ENCODE peak calls at places on chromosomes 4 and X, in six cellular contexts. One of them, this sample, is unnamed.

GRCh38 chr4:152723236-152723635 is 43.4 kb upstream of the TMEM154 start:
- DNase-seq in glutamatergic neuron: no peak
- DNase-seq in upper lobe of right lung: no peak
- DNase-seq in tibial artery: no peak
- DNase-seq in cardiac muscle cell: no peak
- DNase-seq in astrocyte of the spinal cord: no peak
- DNase-seq in this sample: no peak

GRCh38 chrX:133958997-133959688 is 26.3 kb downstream of the GPC3 start:
- DNase-seq in glutamatergic neuron: no peak
- DNase-seq in upper lobe of right lung: no peak
- DNase-seq in tibial artery: no peak
- DNase-seq in cardiac muscle cell: peak
- DNase-seq in astrocyte of the spinal cord: no peak
- DNase-seq in this sample: no peak

GRCh38 chr4:40969499-40969898 is 219.7 kb downstream of the NSUN7 start:
- DNase-seq in glutamatergic neuron: no peak
- DNase-seq in upper lobe of right lung: no peak
- DNase-seq in tibial artery: no peak
- DNase-seq in cardiac muscle cell: no peak
- DNase-seq in astrocyte of the spinal cord: no peak
- DNase-seq in this sample: no peak

GRCh38 chr4:110296892-110297291 is 98.5 kb upstream of the ELOVL6 start:
- DNase-seq in glutamatergic neuron: no peak
- DNase-seq in upper lobe of right lung: no peak
- DNase-seq in tibial artery: no peak
- DNase-seq in cardiac muscle cell: no peak
- DNase-seq in astrocyte of the spinal cord: no peak
- DNase-seq in this sample: no peak

GRCh38 chr4:159723341-159724048 is 620.6 kb downstream of the RAPGEF2 start:
- DNase-seq in glutamatergic neuron: no peak
- DNase-seq in upper lobe of right lung: no peak
- DNase-seq in tibial artery: no peak
- DNase-seq in cardiac muscle cell: no peak
- DNase-seq in astrocyte of the spinal cord: no peak
- DNase-seq in this sample: no peak

GRCh38 chrX:9573282-9574106 is 108.6 kb downstream of the TBL1X start:
- DNase-seq in glutamatergic neuron: no peak
- DNase-seq in upper lobe of right lung: no peak
- DNase-seq in tibial artery: no peak
- DNase-seq in cardiac muscle cell: no peak
- DNase-seq in astrocyte of the spinal cord: no peak
- DNase-seq in this sample: peak

GRCh38 chrX:12548746-12549145 is 242.5 kb upstream of the PRPS2 start:
- DNase-seq in glutamatergic neuron: no peak
- DNase-seq in upper lobe of right lung: no peak
- DNase-seq in tibial artery: no peak
- DNase-seq in cardiac muscle cell: peak
- DNase-seq in astrocyte of the spinal cord: peak
- DNase-seq in this sample: peak

GRCh38 chr4:167943872-167944505 is 148.3 kb upstream of the ANXA10 start:
- DNase-seq in glutamatergic neuron: no peak
- DNase-seq in upper lobe of right lung: no peak
- DNase-seq in tibial artery: no peak
- DNase-seq in cardiac muscle cell: no peak
- DNase-seq in astrocyte of the spinal cord: no peak
- DNase-seq in this sample: no peak

GRCh38 chrX:150253946-150254615 is 109.0 kb upstream of the MAMLD1 start:
- DNase-seq in glutamatergic neuron: no peak
- DNase-seq in upper lobe of right lung: no peak
- DNase-seq in tibial artery: no peak
- DNase-seq in cardiac muscle cell: peak
- DNase-seq in astrocyte of the spinal cord: peak
- DNase-seq in this sample: no peak

GRCh38 chr4:159145318-159146006 is 42.6 kb downstream of the RAPGEF2 start:
- DNase-seq in glutamatergic neuron: no peak
- DNase-seq in upper lobe of right lung: no peak
- DNase-seq in tibial artery: no peak
- DNase-seq in cardiac muscle cell: no peak
- DNase-seq in astrocyte of the spinal cord: no peak
- DNase-seq in this sample: no peak

GRCh38 chr4:112076919-112077608 is 68.2 kb upstream of the FAM241A start:
- DNase-seq in glutamatergic neuron: no peak
- DNase-seq in upper lobe of right lung: no peak
- DNase-seq in tibial artery: no peak
- DNase-seq in cardiac muscle cell: no peak
- DNase-seq in astrocyte of the spinal cord: no peak
- DNase-seq in this sample: no peak

GRCh38 chr4:98528882-98529281 is 129.5 kb downstream of the TSPAN5 start:
- DNase-seq in glutamatergic neuron: no peak
- DNase-seq in upper lobe of right lung: no peak
- DNase-seq in tibial artery: no peak
- DNase-seq in cardiac muscle cell: no peak
- DNase-seq in astrocyte of the spinal cord: no peak
- DNase-seq in this sample: no peak

GRCh38 chr4:127045872-127046271 is 586.9 kb upstream of the INTU start:
- DNase-seq in glutamatergic neuron: no peak
- DNase-seq in upper lobe of right lung: no peak
- DNase-seq in tibial artery: no peak
- DNase-seq in cardiac muscle cell: no peak
- DNase-seq in astrocyte of the spinal cord: no peak
- DNase-seq in this sample: peak

GRCh38 chr4:13325744-13326143 is 158.4 kb downstream of the RAB28 start:
- DNase-seq in glutamatergic neuron: no peak
- DNase-seq in upper lobe of right lung: no peak
- DNase-seq in tibial artery: no peak
- DNase-seq in cardiac muscle cell: no peak
- DNase-seq in astrocyte of the spinal cord: no peak
- DNase-seq in this sample: peak

GRCh38 chrX:20311505-20311904 is 44.8 kb upstream of the RPS6KA3 start:
- DNase-seq in glutamatergic neuron: no peak
- DNase-seq in upper lobe of right lung: no peak
- DNase-seq in tibial artery: no peak
- DNase-seq in cardiac muscle cell: no peak
- DNase-seq in astrocyte of the spinal cord: no peak
- DNase-seq in this sample: no peak

GRCh38 chrX:152817082-152817744 is 13.3 kb downstream of the CETN2 start:
- DNase-seq in glutamatergic neuron: peak
- DNase-seq in upper lobe of right lung: no peak
- DNase-seq in tibial artery: no peak
- DNase-seq in cardiac muscle cell: peak
- DNase-seq in astrocyte of the spinal cord: peak
- DNase-seq in this sample: peak

GRCh38 chr4:177907736-177908424 is 465.6 kb upstream of the AGA start:
- DNase-seq in glutamatergic neuron: no peak
- DNase-seq in upper lobe of right lung: no peak
- DNase-seq in tibial artery: no peak
- DNase-seq in cardiac muscle cell: no peak
- DNase-seq in astrocyte of the spinal cord: no peak
- DNase-seq in this sample: peak

GRCh38 chr4:183429489-183429888 is 14.9 kb upstream of the CDKN2AIP start:
- DNase-seq in glutamatergic neuron: no peak
- DNase-seq in upper lobe of right lung: no peak
- DNase-seq in tibial artery: no peak
- DNase-seq in cardiac muscle cell: no peak
- DNase-seq in astrocyte of the spinal cord: no peak
- DNase-seq in this sample: no peak

GRCh38 chr4:71270901-71271300 is 67.9 kb upstream of the SLC4A4 start:
- DNase-seq in glutamatergic neuron: peak
- DNase-seq in upper lobe of right lung: no peak
- DNase-seq in tibial artery: no peak
- DNase-seq in cardiac muscle cell: peak
- DNase-seq in astrocyte of the spinal cord: peak
- DNase-seq in this sample: peak

GRCh38 chr4:105979506-105979905 is 84.2 kb downstream of the NPNT start:
- DNase-seq in glutamatergic neuron: no peak
- DNase-seq in upper lobe of right lung: no peak
- DNase-seq in tibial artery: no peak
- DNase-seq in cardiac muscle cell: no peak
- DNase-seq in astrocyte of the spinal cord: no peak
- DNase-seq in this sample: no peak

GRCh38 chrX:40245411-40246140 is 147.8 kb upstream of the BCOR start:
- DNase-seq in glutamatergic neuron: no peak
- DNase-seq in upper lobe of right lung: peak
- DNase-seq in tibial artery: no peak
- DNase-seq in cardiac muscle cell: peak
- DNase-seq in astrocyte of the spinal cord: peak
- DNase-seq in this sample: no peak

GRCh38 chr4:100786481-100786880 is 268.7 kb upstream of the EMCN start:
- DNase-seq in glutamatergic neuron: no peak
- DNase-seq in upper lobe of right lung: no peak
- DNase-seq in tibial artery: no peak
- DNase-seq in cardiac muscle cell: no peak
- DNase-seq in astrocyte of the spinal cord: no peak
- DNase-seq in this sample: no peak

GRCh38 chr4:139816856-139817255 is 151.2 kb downstream of the MGST2 start:
- DNase-seq in glutamatergic neuron: no peak
- DNase-seq in upper lobe of right lung: no peak
- DNase-seq in tibial artery: no peak
- DNase-seq in cardiac muscle cell: no peak
- DNase-seq in astrocyte of the spinal cord: no peak
- DNase-seq in this sample: no peak

GRCh38 chrX:41518841-41519220 is 71.7 kb downstream of the NYX start:
- DNase-seq in glutamatergic neuron: no peak
- DNase-seq in upper lobe of right lung: no peak
- DNase-seq in tibial artery: no peak
- DNase-seq in cardiac muscle cell: no peak
- DNase-seq in astrocyte of the spinal cord: peak
- DNase-seq in this sample: no peak

GRCh38 chr4:41074227-41074626 is 140.1 kb downstream of the APBB2 start:
- DNase-seq in glutamatergic neuron: no peak
- DNase-seq in upper lobe of right lung: no peak
- DNase-seq in tibial artery: no peak
- DNase-seq in cardiac muscle cell: no peak
- DNase-seq in astrocyte of the spinal cord: no peak
- DNase-seq in this sample: no peak

GRCh38 chrX:107135076-107135964 is 16.7 kb upstream of the RBM41 start:
- DNase-seq in glutamatergic neuron: no peak
- DNase-seq in upper lobe of right lung: no peak
- DNase-seq in tibial artery: no peak
- DNase-seq in cardiac muscle cell: peak
- DNase-seq in astrocyte of the spinal cord: peak
- DNase-seq in this sample: no peak

DNA sequence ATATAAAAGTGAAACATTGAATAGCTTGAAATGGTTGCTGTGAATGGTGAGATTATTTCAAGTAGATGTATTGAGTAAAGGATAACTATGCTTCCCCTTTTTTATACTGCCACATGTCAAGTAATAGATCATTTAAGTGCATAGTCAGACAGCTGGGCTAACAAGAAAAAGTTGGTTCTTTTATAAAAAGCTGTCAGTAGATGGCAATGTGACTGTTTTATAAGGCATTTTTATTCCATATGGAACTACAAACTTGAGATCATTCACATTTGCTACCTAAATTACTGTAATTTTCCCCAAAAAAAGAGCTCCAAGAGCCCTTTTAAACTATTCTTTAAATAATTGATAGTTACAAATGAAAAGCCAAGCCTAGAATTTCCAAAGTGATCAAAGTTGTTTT is 831.0 kb downstream of the C4orf33 start:
- DNase-seq in glutamatergic neuron: no peak
- DNase-seq in upper lobe of right lung: no peak
- DNase-seq in tibial artery: no peak
- DNase-seq in cardiac muscle cell: no peak
- DNase-seq in astrocyte of the spinal cord: no peak
- DNase-seq in this sample: peak
- TF ChIP-seq CTCF in glutamatergic neuron: no peak
- TF ChIP-seq CTCF in upper lobe of right lung: no peak
- TF ChIP-seq CTCF in tibial artery: no peak
- TF ChIP-seq CTCF in cardiac muscle cell: no peak
- TF ChIP-seq CTCF in astrocyte of the spinal cord: no peak
- TF ChIP-seq CTCF in this sample: peak

GRCh38 chr4:25310825-25311210 is 1.8 kb upstream of the ZCCHC4 start:
- DNase-seq in glutamatergic neuron: no peak
- DNase-seq in upper lobe of right lung: no peak
- DNase-seq in tibial artery: no peak
- DNase-seq in cardiac muscle cell: no peak
- DNase-seq in astrocyte of the spinal cord: no peak
- DNase-seq in this sample: no peak
- TF ChIP-seq CTCF in glutamatergic neuron: no peak
- TF ChIP-seq CTCF in upper lobe of right lung: no peak
- TF ChIP-seq CTCF in tibial artery: no peak
- TF ChIP-seq CTCF in cardiac muscle cell: no peak
- TF ChIP-seq CTCF in astrocyte of the spinal cord: no peak
- TF ChIP-seq CTCF in this sample: no peak

GRCh38 chr4:185016101-185016940 is 2.0 kb upstream of the HELT start:
- DNase-seq in glutamatergic neuron: no peak
- DNase-seq in upper lobe of right lung: no peak
- DNase-seq in tibial artery: no peak
- DNase-seq in cardiac muscle cell: no peak
- DNase-seq in astrocyte of the spinal cord: no peak
- DNase-seq in this sample: peak

GRCh38 chr4:185017964-185018772 is at the start of gene HELT:
- DNase-seq in glutamatergic neuron: peak
- DNase-seq in upper lobe of right lung: no peak
- DNase-seq in tibial artery: no peak
- DNase-seq in cardiac muscle cell: no peak
- DNase-seq in astrocyte of the spinal cord: no peak
- DNase-seq in this sample: peak

GRCh38 chr4:185016946-185017797 is 1.1 kb upstream of the HELT start:
- DNase-seq in glutamatergic neuron: no peak
- DNase-seq in upper lobe of right lung: no peak
- DNase-seq in tibial artery: no peak
- DNase-seq in cardiac muscle cell: peak
- DNase-seq in astrocyte of the spinal cord: peak
- DNase-seq in this sample: peak

GRCh38 chr4:185013715-185014114 is 4.6 kb upstream of the HELT start:
- DNase-seq in glutamatergic neuron: no peak
- DNase-seq in upper lobe of right lung: no peak
- DNase-seq in tibial artery: no peak
- DNase-seq in cardiac muscle cell: no peak
- DNase-seq in astrocyte of the spinal cord: no peak
- DNase-seq in this sample: no peak

GRCh38 chr4:185015108-185015507 is 3.2 kb upstream of the HELT start:
- DNase-seq in glutamatergic neuron: no peak
- DNase-seq in upper lobe of right lung: no peak
- DNase-seq in tibial artery: no peak
- DNase-seq in cardiac muscle cell: peak
- DNase-seq in astrocyte of the spinal cord: no peak
- DNase-seq in this sample: no peak
- TF ChIP-seq CTCF in glutamatergic neuron: no peak
- TF ChIP-seq CTCF in upper lobe of right lung: no peak
- TF ChIP-seq CTCF in tibial artery: no peak
- TF ChIP-seq CTCF in cardiac muscle cell: peak
- TF ChIP-seq CTCF in astrocyte of the spinal cord: no peak
- TF ChIP-seq CTCF in this sample: peak

DNA sequence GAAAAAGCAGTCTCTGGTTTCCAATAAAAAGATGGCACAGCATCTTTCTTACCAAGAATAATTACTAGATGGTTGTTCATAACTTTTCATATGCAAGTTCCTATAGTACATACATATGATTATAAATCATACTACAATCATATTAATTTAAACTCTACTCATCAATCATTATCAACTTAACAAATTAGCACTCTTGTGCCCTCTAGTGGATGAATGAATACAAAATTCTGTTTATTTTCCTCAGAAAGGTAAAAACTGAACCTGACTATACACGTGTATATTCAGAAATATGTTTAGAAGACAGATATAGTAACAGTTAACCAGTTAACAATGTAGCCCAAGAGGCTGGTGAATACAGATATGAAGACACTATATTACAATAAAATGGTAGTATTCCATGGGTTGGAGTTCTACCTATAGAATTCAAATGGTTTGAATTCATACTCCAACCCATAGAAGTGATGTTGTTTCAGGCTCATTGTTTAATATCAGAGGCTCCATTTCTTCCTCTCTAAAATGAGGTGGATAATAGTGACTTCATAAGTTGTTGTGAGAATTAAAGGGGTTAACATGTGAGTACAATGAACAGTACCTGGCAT is 100.0 kb downstream of the ADAMTS3 start:
- DNase-seq in glutamatergic neuron: no peak
- DNase-seq in upper lobe of right lung: no peak
- DNase-seq in tibial artery: no peak
- DNase-seq in cardiac muscle cell: peak
- DNase-seq in astrocyte of the spinal cord: peak
- DNase-seq in this sample: peak
- TF ChIP-seq CTCF in glutamatergic neuron: peak
- TF ChIP-seq CTCF in upper lobe of right lung: peak
- TF ChIP-seq CTCF in tibial artery: peak
- TF ChIP-seq CTCF in cardiac muscle cell: peak
- TF ChIP-seq CTCF in astrocyte of the spinal cord: peak
- TF ChIP-seq CTCF in this sample: no peak

This sample was measured in GM23338.